ENCODE peak calls at places on chromosomes 5 and 9, in six cellular contexts. U is A549, J is prostate gland, T is testis, W is K562, Q is thyroid gland. G is an unnamed sample.
A peak's percentile ranks its signal among the peaks of the same experiment; 100 is the strongest.

GRCh38 chr5:115556276-115556675 is 11.7 kb upstream of the FEM1C start:
- DNase-seq in T (no peak), J (no peak), Q (no peak), W (no peak), U (no peak), G (no peak)

GRCh38 chr5:120466337-120467006 is 2.4 kb downstream of the PRR16 start:
- DNase-seq in U (no peak), J (no peak), W (peak; percentile 4), T (no peak), Q (no peak), G (no peak)

GRCh38 chr9:69172895-69173294 is 1.2 kb upstream of the TJP2 start:
- DNase-seq in W (no peak), T (no peak), Q (no peak), U (no peak), J (no peak), G (no peak)

GRCh38 chr5:153551537-153552079 is 61.1 kb downstream of the GRIA1 start:
- DNase-seq in U (peak; percentile 33), J (no peak), T (no peak), Q (no peak), W (no peak), G (peak; percentile 21)

GRCh38 chr9:93958875-93959682 is 3.9 kb upstream of the BARX1 start:
- DNase-seq in J (no peak), Q (no peak), U (no peak), T (peak; percentile 5), W (no peak), G (no peak)

GRCh38 chr9:76463211-76463610 is 4.2 kb downstream of the GCNT1 start:
- DNase-seq in U (no peak), T (no peak), Q (no peak), J (no peak), W (no peak), G (no peak)

GRCh38 chr5:140381972-140382371 is 19.7 kb upstream of the ANKHD1 start:
- DNase-seq in U (no peak), T (no peak), J (no peak), W (peak; percentile 33), Q (no peak), G (no peak)

GRCh38 chr5:172735141-172735831 is 35.7 kb downstream of the DUSP1 start:
- DNase-seq in Q (no peak), J (no peak), U (no peak), W (no peak), T (no peak), G (peak; percentile 14)

GRCh38 chr9:123445981-123446610 is 90.1 kb downstream of the CRB2 start:
- DNase-seq in U (no peak), W (peak; percentile 78), T (no peak), Q (peak; percentile 60), J (no peak), G (peak; percentile 35)

GRCh38 chr9:79428422-79428821 is 143.3 kb upstream of the TLE4 start:
- DNase-seq in W (no peak), U (no peak), J (no peak), T (no peak), Q (no peak), G (no peak)

GRCh38 chr5:175652741-175653663 is 4.9 kb upstream of the HRH2 start:
- DNase-seq in J (no peak), W (no peak), T (no peak), Q (no peak), U (no peak), G (no peak)

GRCh38 chr9:27227192-27227591 is 69.8 kb downstream of the EQTN start:
- DNase-seq in J (no peak), U (no peak), T (no peak), Q (no peak), W (no peak), G (no peak)

GRCh38 chr5:81365541-81365940 is 28.4 kb downstream of the ACOT12 start:
- DNase-seq in T (no peak), Q (no peak), W (no peak), J (no peak), U (no peak), G (no peak)

GRCh38 chr9:6703898-6704639 is 53.7 kb upstream of the KDM4C start:
- DNase-seq in Q (peak; percentile 83), W (no peak), T (peak; percentile 88), J (peak; percentile 62), U (peak; percentile 94), G (peak; percentile 87)
- TF ChIP-seq POLR2A in Q (peak; percentile 87), W (no peak), T (no peak), J (peak; percentile 23), U (peak; percentile 90), G (peak; percentile 74)

DNA sequence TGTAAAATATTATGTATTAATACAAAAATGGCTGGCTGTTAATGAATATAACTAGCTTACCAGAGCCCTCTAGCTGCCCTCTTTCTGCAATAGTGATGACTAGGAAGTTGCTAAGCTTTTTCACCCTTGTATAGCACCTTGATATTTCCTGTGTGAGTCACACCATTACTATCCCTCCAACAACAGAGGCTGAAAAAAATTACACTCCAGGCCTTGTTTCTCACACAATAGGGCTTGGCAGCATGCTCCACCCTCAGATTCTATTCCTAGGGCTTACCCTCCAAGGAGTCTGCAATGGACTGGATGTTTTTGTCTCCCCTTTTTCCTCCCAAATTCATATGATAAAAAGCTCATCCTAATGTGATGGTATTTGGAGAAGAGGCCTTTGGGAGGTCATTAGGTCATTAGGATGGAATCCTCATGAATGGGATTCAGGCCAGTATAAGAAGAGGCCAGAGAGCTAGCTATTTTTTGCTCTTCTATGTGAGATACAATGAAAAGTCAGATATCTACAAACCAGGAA is 184.6 kb upstream of the MAP1B start:
- DNase-seq in W (no peak), Q (no peak), U (peak; percentile 49), J (no peak), T (no peak), G (no peak)
- TF ChIP-seq CTCF in W (no peak), Q (no peak), U (peak; percentile 25), J (peak; percentile 18), T (no peak), G (no peak)

DNA sequence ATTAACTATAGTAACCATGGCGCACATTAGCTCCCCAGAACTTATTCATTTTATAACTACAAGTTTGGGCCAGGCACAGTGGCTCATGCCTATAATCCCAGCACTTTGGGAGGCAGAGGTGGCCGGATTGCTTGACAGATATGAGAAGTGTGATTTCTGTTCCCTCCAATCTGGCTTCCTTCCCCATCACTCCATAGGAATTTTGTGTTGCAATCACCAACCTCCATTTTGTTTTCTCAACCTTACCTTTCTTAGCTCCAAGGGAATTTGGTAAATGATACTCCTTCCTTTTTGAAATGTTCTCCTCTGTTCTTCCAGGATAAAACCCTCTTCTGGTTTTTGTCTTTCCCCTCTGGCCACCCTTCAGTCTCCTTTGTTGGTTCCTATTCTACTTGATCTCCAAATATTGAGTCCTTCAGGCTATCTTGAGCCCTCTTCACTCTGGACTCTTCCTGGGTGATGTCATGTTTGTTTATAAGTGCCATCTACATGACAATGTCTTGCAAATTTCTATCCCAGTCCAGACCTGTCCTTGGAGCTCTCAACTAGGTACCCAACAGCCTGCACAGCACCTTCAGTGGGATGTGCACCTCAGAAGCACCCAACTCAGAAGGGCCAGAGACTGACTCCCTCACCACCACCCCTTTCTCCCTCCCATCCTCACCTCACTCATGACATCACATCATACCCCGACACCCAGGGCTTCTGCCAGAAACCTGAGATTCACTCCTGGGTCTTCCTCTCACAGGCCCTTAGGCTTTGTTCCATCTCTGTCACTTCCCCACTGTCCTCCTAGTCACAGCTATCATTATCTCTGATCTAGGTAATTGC is 14.6 kb downstream of the TXN start:
- DNase-seq in W (no peak), U (no peak), J (no peak), Q (no peak), T (no peak), G (no peak)
- TF ChIP-seq POLR2A in W (peak; percentile 12), U (no peak), J (no peak), Q (no peak), T (no peak), G (no peak)

GRCh38 chr5:10689391-10690081 is 71.5 kb downstream of the DAP start:
- DNase-seq in J (no peak), W (peak; percentile 71), T (peak; percentile 29), Q (no peak), U (peak; percentile 64), G (no peak)
- TF ChIP-seq CTCF in J (no peak), W (peak; percentile 72), T (no peak), Q (no peak), U (peak; percentile 30), G (peak; percentile 13)

DNA sequence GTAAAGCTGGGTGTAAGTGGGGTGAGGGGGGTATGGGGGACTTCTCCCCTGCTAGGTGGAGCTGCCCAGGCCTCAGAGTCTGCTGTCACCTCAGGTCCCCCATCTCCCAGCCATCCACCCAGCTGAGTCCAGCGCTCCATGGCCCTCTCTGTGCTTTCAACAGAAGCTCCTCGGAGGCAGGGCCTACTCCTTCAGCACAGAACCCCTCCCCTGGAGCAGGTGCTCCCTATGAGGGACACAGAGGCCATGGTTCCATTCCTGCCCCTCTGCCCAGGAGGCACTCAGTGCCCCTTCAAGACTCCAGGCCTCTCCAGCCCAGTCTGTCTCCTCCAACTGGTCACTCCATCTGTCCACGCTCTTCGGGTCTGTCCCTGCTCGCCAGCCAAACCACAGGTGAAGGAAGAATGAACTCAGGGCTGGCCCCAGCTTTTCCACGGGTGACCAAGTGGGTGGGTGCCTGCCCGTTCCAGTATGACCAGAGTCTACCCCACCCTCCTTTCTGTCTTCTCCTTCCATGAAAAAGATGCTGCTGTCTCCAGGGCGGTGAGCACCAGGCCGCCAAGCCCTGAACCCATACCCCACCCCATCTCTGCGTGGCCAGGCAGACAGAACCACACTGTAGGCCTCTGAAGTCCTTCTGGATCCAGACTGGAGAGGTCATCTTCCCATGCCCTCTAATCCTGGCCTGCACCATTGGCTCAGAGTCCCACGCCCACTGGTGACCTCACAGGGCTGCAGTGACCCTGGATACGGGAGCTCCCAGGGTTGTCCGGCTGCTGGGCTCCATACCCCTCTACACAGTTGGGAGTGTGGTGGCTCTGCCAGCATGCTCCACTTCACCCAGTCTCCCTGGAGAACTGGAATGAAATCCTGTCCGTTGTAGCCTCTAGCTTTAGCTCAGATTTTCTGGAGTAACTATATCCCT is 11.9 kb downstream of the GBGT1 start:
- DNase-seq in T (no peak), Q (no peak), U (no peak), J (no peak), W (no peak), G (peak; percentile 34)
- TF ChIP-seq POLR2A in T (no peak), Q (no peak), U (no peak), J (no peak), W (no peak), G (no peak)

DNA sequence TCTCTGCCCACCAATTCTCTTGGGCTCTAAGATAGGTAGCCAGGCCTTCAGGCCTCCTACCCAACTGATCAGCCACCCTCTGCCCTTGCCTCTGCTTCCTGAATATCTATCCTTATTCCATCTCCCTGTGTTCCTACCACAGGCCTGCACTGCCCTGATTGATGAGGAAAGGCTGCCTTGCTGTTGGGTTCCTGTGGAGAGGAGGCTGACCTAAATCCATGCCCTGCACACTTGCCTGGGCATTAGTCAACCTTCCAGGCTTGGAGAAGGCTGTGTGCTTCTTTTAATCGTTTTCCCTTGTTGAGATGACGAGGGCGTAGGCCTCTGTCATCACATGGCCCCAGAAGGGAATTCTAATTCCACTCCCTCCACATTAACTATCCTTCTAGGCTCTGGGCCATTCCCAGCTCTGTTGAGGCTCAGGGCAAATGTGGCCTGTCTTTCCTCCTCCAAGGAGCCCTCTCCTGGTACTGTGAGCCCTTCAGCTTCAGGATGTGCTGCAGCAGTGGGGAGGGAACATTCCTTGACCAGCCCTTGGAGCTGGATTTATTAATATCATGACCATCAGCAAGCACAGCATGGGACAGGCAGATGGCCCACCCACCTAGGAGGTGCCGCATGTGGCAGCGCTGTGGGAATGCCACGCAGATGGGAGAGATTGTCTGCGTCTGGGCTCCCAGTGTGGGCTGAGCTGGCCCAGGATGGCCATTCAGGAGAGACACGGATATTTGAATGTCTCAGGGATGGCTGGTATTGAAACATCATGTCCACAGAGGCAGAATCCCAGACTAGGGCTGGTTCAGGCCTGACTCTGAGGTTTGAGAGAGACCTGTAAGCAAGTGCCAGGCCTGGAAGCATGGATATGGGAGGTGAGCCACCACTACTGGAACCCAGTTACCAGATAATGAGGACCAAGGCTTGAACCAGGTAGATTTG is 40.9 kb downstream of the ANGPTL2 start:
- DNase-seq in T (no peak), W (no peak), Q (no peak), J (no peak), U (no peak), G (no peak)
- TF ChIP-seq CTCF in T (no peak), W (no peak), Q (no peak), J (no peak), U (no peak), G (no peak)

GRCh38 chr9:132079391-132080071 is at the start of gene MED27:
- DNase-seq in Q (peak; percentile 94), U (peak; percentile 92), J (peak; percentile 91), T (peak; percentile 98), W (peak; percentile 93), G (peak; percentile 94)
- TF ChIP-seq POLR2A in Q (no peak), U (peak; percentile 53), J (no peak), T (no peak), W (peak; percentile 81), G (peak; percentile 42)

G was measured in adrenal gland.